ENCODE peak calls at places on chromosome 7, in eight cellular contexts. M is heart left ventricle; N is ovary; C is cardiac fibroblast; W is PC-9; E is CD4-positive, alpha-beta T cell; R is RWPE1; L is nephron progenitor cell. D is an unnamed sample.

GRCh38 chr7:47647213-47647985 is 65.5 kb upstream of the TNS3 start:
- DNase-seq in W (no peak), R (no peak), N (no peak), C (no peak), M (no peak), L (no peak), E (no peak), D (no peak)

GRCh38 chr7:87231715-87232114 is 12.2 kb upstream of the TMEM243 start:
- DNase-seq in R (no peak), W (no peak), N (no peak), M (no peak), L (no peak), E (no peak), C (no peak), D (no peak)

GRCh38 chr7:72161534-72161933 is 250.6 kb downstream of the CALN1 start:
- DNase-seq in C (no peak), E (no peak), N (no peak), L (peak; percentile 5), M (no peak), W (no peak), R (no peak), D (peak; percentile 66)

GRCh38 chr7:4144801-4145470 is 537.2 kb upstream of the FOXK1 start:
- DNase-seq in C (peak; percentile 3), L (peak; percentile 82), R (no peak), M (peak; percentile 25), W (no peak), N (peak; percentile 68), E (no peak), D (no peak)

GRCh38 chr7:127392182-127392565 is 334 bp downstream of the ZNF800 start:
- DNase-seq in R (peak; percentile 20), W (no peak), L (peak; percentile 69), C (peak; percentile 71), M (peak; percentile 48), N (no peak), E (peak; percentile 62), D (no peak)

GRCh38 chr7:94276797-94277196 is 117.9 kb upstream of the COL1A2 start:
- DNase-seq in M (no peak), L (no peak), R (no peak), E (no peak), N (no peak), C (peak; percentile 67), W (no peak), D (no peak)

GRCh38 chr7:116161733-116162132 is 48.6 kb upstream of the TES start:
- DNase-seq in E (no peak), L (no peak), R (no peak), C (no peak), M (no peak), N (no peak), W (no peak), D (no peak)

GRCh38 chr7:36707465-36707864 is 16.8 kb downstream of the AOAH start:
- DNase-seq in E (no peak), C (no peak), R (no peak), W (no peak), L (no peak), M (no peak), N (no peak), D (no peak)

GRCh38 chr7:111174476-111174875 is 83.5 kb downstream of the LRRN3 start:
- DNase-seq in N (no peak), L (no peak), M (no peak), E (no peak), C (no peak), W (no peak), R (no peak), D (no peak)

GRCh38 chr7:50954716-50955115 is 172.0 kb upstream of the GRB10 start:
- DNase-seq in R (no peak), L (no peak), M (no peak), C (peak; percentile 36), E (no peak), W (no peak), N (no peak), D (no peak)

GRCh38 chr7:131908719-131909118 is 352.3 kb upstream of the PODXL start:
- DNase-seq in W (no peak), M (no peak), C (no peak), E (no peak), N (no peak), L (no peak), R (no peak), D (no peak)

GRCh38 chr7:47314728-47315601 is 266.9 kb downstream of the TNS3 start:
- DNase-seq in R (no peak), L (peak; percentile 29), C (peak; percentile 55), N (peak; percentile 51), W (no peak), M (peak; percentile 63), E (no peak), D (no peak)

GRCh38 chr7:13946181-13946580 is 43.3 kb downstream of the ETV1 start:
- DNase-seq in E (no peak), M (no peak), N (no peak), L (no peak), R (no peak), C (peak; percentile 29), W (no peak), D (no peak)

GRCh38 chr7:23658831-23659427 is 21.1 kb upstream of the FAM221A start:
- DNase-seq in R (no peak), C (no peak), W (no peak), N (no peak), M (no peak), L (no peak), E (no peak), D (no peak)

GRCh38 chr7:23655433-23655832 is 24.6 kb upstream of the FAM221A start:
- DNase-seq in R (no peak), E (no peak), W (no peak), M (no peak), L (no peak), N (no peak), C (no peak), D (no peak)

GRCh38 chr7:23653942-23654341 is 26.1 kb upstream of the FAM221A start:
- DNase-seq in W (no peak), C (no peak), R (no peak), L (no peak), M (no peak), N (no peak), E (no peak), D (no peak)

DNA sequence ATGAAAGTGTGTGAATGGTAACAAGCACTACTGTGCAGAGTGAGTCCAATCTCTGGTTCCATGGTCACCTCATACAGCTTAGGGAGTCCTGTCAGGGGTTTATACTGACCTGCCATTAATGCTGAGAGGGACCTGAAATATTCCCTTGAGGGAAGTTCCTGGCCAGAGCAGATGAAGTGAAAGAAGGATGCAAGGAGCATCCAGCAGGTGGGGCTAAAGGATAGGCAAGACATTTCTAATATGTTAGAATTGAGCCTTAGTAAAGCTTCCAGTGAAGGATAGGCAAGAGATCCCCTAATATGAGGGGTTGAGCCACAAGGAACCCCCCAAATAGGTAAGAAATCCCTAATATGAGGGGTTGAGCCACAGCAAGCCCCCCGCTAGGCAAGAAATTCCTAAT is 25.5 kb upstream of the FAM221A start:
- DNase-seq in R (no peak), L (peak; percentile 14), N (no peak), C (peak; percentile 5), E (no peak), M (no peak), W (no peak), D (no peak)
- TF ChIP-seq CTCF in R (no peak), L (peak; percentile 18), N (no peak), C (peak; percentile 42), E (no peak), M (no peak), W (peak; percentile 66), D (peak; percentile 13)

GRCh38 chr7:122988333-122988732 is 7.2 kb downstream of the TAS2R16 start:
- DNase-seq in C (no peak), R (no peak), E (no peak), W (no peak), N (no peak), M (no peak), L (no peak), D (no peak)

GRCh38 chr7:122984021-122984420 is 11.5 kb downstream of the TAS2R16 start:
- DNase-seq in E (no peak), M (no peak), L (no peak), C (no peak), R (no peak), N (no peak), W (no peak), D (no peak)

GRCh38 chr7:122989041-122989440 is 6.5 kb downstream of the TAS2R16 start:
- DNase-seq in M (no peak), R (no peak), N (no peak), L (no peak), C (no peak), W (no peak), E (no peak), D (no peak)

GRCh38 chr7:122987463-122987862 is 8.0 kb downstream of the TAS2R16 start:
- DNase-seq in N (no peak), C (no peak), L (no peak), R (no peak), M (no peak), W (no peak), E (no peak), D (no peak)

DNA sequence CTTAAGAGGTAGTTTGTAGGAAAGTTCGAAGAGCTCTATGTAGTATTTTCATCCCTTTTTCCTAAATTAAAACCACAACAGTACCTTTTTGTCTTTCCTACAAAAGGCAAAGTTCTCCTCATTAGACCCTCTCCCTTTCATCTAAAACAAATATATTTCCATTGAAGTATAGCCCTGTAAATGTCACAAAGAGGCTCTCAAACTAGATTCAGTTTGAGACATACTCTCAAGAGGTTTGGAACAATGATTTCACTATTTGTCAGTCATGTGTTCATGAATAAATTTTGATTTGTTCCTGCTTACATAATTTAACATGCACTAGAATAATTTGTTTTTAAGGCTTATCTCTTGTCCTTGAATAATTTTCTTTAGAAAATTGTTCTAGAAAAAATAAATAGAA is 12.2 kb downstream of the TAS2R16 start:
- DNase-seq in E (no peak), R (no peak), W (no peak), C (no peak), L (no peak), M (no peak), N (no peak), D (no peak)
- TF ChIP-seq CTCF in E (no peak), R (no peak), W (no peak), C (no peak), L (no peak), M (no peak), N (no peak), D (no peak)

GRCh38 chr7:82017334-82017943 is 247.6 kb upstream of the HGF start:
- DNase-seq in W (no peak), E (no peak), R (peak; percentile 40), C (peak; percentile 68), M (no peak), N (no peak), L (no peak), D (no peak)
- TF ChIP-seq CTCF in W (peak; percentile 72), E (no peak), R (peak; percentile 62), C (peak; percentile 54), M (peak; percentile 41), N (no peak), L (peak; percentile 50), D (peak; percentile 36)

GRCh38 chr7:32145911-32146310 is 75.7 kb upstream of the PDE1C start:
- DNase-seq in W (no peak), M (no peak), E (no peak), L (no peak), R (no peak), C (no peak), N (no peak), D (no peak)

GRCh38 chr7:32143271-32143670 is 73.1 kb upstream of the PDE1C start:
- DNase-seq in W (no peak), M (no peak), E (no peak), L (no peak), R (no peak), N (no peak), C (no peak), D (no peak)

GRCh38 chr7:32142649-32143048 is 72.4 kb upstream of the PDE1C start:
- DNase-seq in L (no peak), M (no peak), C (peak; percentile 32), W (no peak), E (no peak), R (no peak), N (no peak), D (no peak)

GRCh38 chr7:32140540-32140939 is 70.3 kb upstream of the PDE1C start:
- DNase-seq in L (no peak), R (no peak), N (no peak), W (no peak), E (no peak), C (no peak), M (no peak), D (no peak)
- TF ChIP-seq CTCF in L (no peak), R (no peak), N (no peak), W (no peak), E (no peak), C (peak; percentile 1), M (peak; percentile 19), D (no peak)